ENCODE peak calls at places on chromosome 13, in five cellular contexts. N, R, J, S and E are unnamed samples.

GRCh38 chr13:77448689-77449088 is 86.8 kb upstream of the SCEL start:
- DNase-seq in N (no peak), R (no peak), J (no peak), S (no peak), E (no peak)

GRCh38 chr13:59274958-59275727 is 888.6 kb downstream of the DIAPH3 start:
- DNase-seq in N (no peak), R (no peak), J (no peak), S (no peak), E (no peak)

GRCh38 chr13:83499286-83499685 is 383.0 kb downstream of the SLITRK1 start:
- DNase-seq in N (no peak), R (no peak), J (no peak), S (no peak), E (no peak)

GRCh38 chr13:114069376-114070097 is 62.9 kb downstream of the RASA3 start:
- DNase-seq in N (no peak), R (no peak), J (no peak), S (no peak), E (no peak)

GRCh38 chr13:45142440-45143345 is 22.4 kb downstream of the GTF2F2 start:
- DNase-seq in N (no peak), R (no peak), J (no peak), S (no peak), E (no peak)

GRCh38 chr13:43908156-43909126 is 28.7 kb downstream of the LACC1 start:
- DNase-seq in N (no peak), R (no peak), J (no peak), S (peak), E (no peak)

GRCh38 chr13:90443268-90443667 is 904.2 kb upstream of the MIR17HG start:
- DNase-seq in N (no peak), R (no peak), J (no peak), S (no peak), E (no peak)

GRCh38 chr13:101393140-101393539 is 23.2 kb downstream of the NALCN start:
- DNase-seq in N (no peak), R (no peak), J (no peak), S (no peak), E (no peak)

GRCh38 chr13:38630780-38631179 is 56.1 kb upstream of the FREM2 start:
- DNase-seq in N (no peak), R (no peak), J (no peak), S (no peak), E (no peak)

GRCh38 chr13:33782631-33783030 is 35.3 kb upstream of the RFC3 start:
- DNase-seq in N (no peak), R (no peak), J (no peak), S (no peak), E (no peak)

GRCh38 chr13:97515643-97516042 is 81.7 kb downstream of the RAP2A start:
- DNase-seq in N (no peak), R (no peak), J (no peak), S (no peak), E (no peak)

DNA sequence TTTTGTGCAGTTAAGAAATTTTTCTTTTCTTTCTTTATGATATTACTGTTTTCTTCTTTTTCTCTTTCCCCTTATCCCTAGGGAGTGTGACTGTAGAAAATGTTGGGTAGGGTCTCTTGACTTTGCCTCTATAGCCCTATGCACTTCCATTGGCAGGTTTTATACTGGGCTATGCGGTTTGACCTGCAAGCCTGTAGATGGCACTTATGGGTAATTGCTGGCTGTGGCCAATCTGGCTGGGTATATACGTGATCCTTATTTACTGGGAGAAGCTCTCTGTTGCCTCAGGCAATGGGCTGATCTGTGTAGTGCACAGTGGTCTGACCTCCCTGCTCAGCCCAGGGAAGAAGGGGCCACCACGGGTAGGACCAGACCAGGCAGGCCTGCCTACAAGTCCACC is 78.8 kb downstream of the RAP2A start:
- DNase-seq in N (no peak), R (no peak), J (no peak), S (no peak), E (no peak)
- TF ChIP-seq CTCF in N (no peak), R (no peak), J (no peak), S (no peak), E (no peak)

GRCh38 chr13:32735859-32736258 is 149.6 kb downstream of the PDS5B start:
- DNase-seq in N (no peak), R (no peak), J (no peak), S (no peak), E (no peak)
- H3K27ac ChIP-seq in N (peak), R (no peak), J (no peak), S (peak), E (no peak)

GRCh38 chr13:87287721-87288120 is 383.4 kb upstream of the SLITRK5 start:
- DNase-seq in N (no peak), R (no peak), J (no peak), S (no peak), E (no peak)
- TF ChIP-seq CTCF in N (no peak), R (no peak), J (no peak), S (no peak), E (no peak)

DNA sequence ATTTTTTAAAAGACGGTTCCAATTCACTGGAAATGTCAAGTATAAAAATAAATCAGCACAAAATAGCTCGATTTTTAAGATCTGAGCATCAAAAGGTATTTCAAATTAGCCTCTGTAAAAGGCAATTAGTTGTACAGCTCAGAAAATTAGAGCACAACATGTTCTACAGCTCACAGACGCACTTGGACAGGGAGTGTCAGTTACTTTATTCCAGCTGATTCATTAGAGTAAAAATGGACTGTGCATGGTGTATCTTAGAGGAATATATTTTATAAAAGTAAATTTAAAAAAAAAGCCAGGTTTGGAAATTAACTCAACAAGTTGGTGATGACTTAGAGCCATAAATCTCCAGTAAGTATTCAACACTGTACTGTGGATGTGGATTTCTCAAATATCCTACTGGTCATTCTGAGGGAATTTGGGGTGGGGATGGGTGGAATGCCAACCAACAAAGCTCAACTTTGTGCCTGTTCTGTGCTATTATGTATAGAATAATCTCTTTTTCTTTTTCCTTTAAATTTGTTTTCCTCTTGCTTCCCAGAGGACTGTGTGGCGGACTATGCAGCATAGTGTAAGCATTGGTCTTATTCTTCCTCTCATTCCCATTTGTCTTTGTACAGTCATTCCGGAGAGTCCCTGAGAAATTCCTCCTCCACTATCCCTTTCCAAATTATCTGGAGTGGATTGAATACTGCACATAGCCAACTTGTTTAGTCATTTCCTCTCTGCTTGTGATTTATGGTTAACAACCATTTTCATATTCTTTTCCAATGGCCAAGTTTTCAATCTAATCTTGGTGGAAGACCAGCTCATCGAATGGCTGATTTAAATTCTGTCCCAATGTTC is 169.3 kb downstream of the DCT start:
- DNase-seq in N (no peak), R (no peak), J (no peak), S (no peak), E (no peak)
- H3K27ac ChIP-seq in N (no peak), R (peak), J (no peak), S (no peak), E (no peak)

GRCh38 chr13:98794498-98794897 is 42.0 kb upstream of the SLC15A1 start:
- DNase-seq in N (no peak), R (peak), J (no peak), S (no peak), E (no peak)
- TF ChIP-seq CTCF in N (no peak), R (no peak), J (no peak), S (no peak), E (no peak)

GRCh38 chr13:105991622-105992254 is 543.7 kb downstream of the EFNB2 start:
- DNase-seq in N (no peak), R (no peak), J (no peak), S (peak), E (no peak)
- H3K27ac ChIP-seq in N (no peak), R (no peak), J (no peak), S (no peak), E (no peak)

DNA sequence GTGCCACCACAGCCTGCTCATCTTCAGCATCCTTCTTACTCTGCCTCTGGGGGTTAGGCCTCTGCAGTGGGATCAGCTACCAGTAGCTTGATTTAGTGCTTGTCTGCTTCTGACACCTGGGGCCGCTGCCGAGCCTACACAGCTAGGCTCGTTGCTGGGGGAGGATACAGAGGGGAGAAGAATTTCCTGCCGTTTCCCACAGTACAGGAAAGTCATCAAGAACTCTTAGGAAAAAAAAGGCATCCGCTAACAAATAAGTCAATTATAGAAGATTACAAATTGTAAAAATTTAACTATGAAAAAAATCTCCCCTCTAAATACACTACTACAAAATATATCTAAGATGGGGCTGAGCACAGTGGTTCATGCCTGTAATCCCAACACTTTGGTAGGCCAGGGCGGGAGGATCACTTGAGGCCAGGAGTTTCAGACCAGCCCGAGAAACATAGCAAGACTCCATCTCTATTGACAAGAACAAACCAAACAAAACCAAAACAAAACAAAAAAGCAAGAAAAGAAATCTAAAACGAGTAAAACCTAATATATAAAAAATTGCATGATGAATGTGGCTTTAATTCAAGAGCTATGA is 26.7 kb downstream of the LATS2 start:
- DNase-seq in N (no peak), R (peak), J (no peak), S (no peak), E (no peak)
- TF ChIP-seq CTCF in N (no peak), R (no peak), J (no peak), S (no peak), E (no peak)